ENCODE peak calls at places on chromosomes 5 and 9, in ten cellular contexts. X, C, F, H, I, Q, Y, K, P and L are unnamed samples.

GRCh38 chr5:177336112-177336511 is 15.4 kb downstream of the LMAN2 start:
- DNase-seq in X (no peak), C (no peak), F (no peak), H (peak; percentile 58), I (no peak), Q (peak; percentile 22), Y (peak; percentile 60), K (no peak), P (peak; percentile 30), L (peak; percentile 63)

GRCh38 chr5:27491047-27491446 is 452.7 kb upstream of the CDH9 start:
- DNase-seq in X (peak; percentile 34), C (peak; percentile 35), F (no peak), H (no peak), I (no peak), Q (no peak), Y (no peak), K (no peak), P (no peak), L (no peak)

GRCh38 chr5:79526493-79526892 is 12.6 kb upstream of the HOMER1 start:
- DNase-seq in X (no peak), C (no peak), F (no peak), H (no peak), I (no peak), Q (no peak), Y (no peak), K (no peak), P (no peak), L (no peak)

GRCh38 chr5:80481019-80481893 is 6.6 kb upstream of the FAM151B start:
- DNase-seq in X (peak; percentile 58), C (peak; percentile 9), F (no peak), H (peak; percentile 76), I (peak; percentile 47), Q (peak; percentile 58), Y (peak; percentile 60), K (no peak), P (peak; percentile 54), L (peak; percentile 78)

GRCh38 chr5:131264453-131265200 is 774 bp downstream of the CDC42SE2 start:
- DNase-seq in X (no peak), C (peak; percentile 27), F (no peak), H (peak; percentile 50), I (peak; percentile 13), Q (peak; percentile 61), Y (peak; percentile 44), K (no peak), P (no peak), L (peak; percentile 19)

GRCh38 chr9:6080154-6080716 is 64.8 kb upstream of the RANBP6 start:
- DNase-seq in X (peak; percentile 89), C (peak; percentile 97), F (peak; percentile 94), H (peak; percentile 67), I (peak; percentile 94), Q (peak; percentile 83), Y (peak; percentile 94), K (peak; percentile 65), P (peak; percentile 85), L (no peak)

GRCh38 chr9:69582544-69583297 is 89.5 kb downstream of the APBA1 start:
- DNase-seq in X (no peak), C (no peak), F (no peak), H (peak; percentile 8), I (no peak), Q (peak; percentile 41), Y (peak; percentile 34), K (no peak), P (no peak), L (peak; percentile 41)

GRCh38 chr5:107104774-107105050 is 566.0 kb downstream of the EFNA5 start:
- DNase-seq in X (no peak), C (no peak), F (peak; percentile 47), H (peak; percentile 1), I (no peak), Q (peak; percentile 6), Y (peak; percentile 79), K (no peak), P (peak; percentile 19), L (no peak)

GRCh38 chr9:81664638-81665513 is 24.5 kb downstream of the TLE1 start:
- DNase-seq in X (no peak), C (peak; percentile 60), F (no peak), H (no peak), I (no peak), Q (no peak), Y (no peak), K (no peak), P (no peak), L (no peak)

GRCh38 chr9:108691614-108692013 is 164.2 kb downstream of the ACTL7B start:
- DNase-seq in X (peak; percentile 89), C (no peak), F (peak; percentile 19), H (no peak), I (no peak), Q (no peak), Y (peak; percentile 91), K (no peak), P (no peak), L (no peak)

GRCh38 chr5:95565280-95565920 is 10.5 kb downstream of the ARSK start:
- DNase-seq in X (no peak), C (no peak), F (no peak), H (no peak), I (no peak), Q (peak; percentile 23), Y (peak; percentile 72), K (no peak), P (no peak), L (no peak)

GRCh38 chr5:135831439-135832262 is 2.8 kb upstream of the SLC25A48 start:
- DNase-seq in X (no peak), C (no peak), F (peak; percentile 34), H (no peak), I (no peak), Q (no peak), Y (no peak), K (no peak), P (no peak), L (no peak)